ENCODE peak calls at places on chromosomes 4 and X, in seven cellular contexts. N, P, U, R, Y, F and C are unnamed samples.

GRCh38 chrX:20591246-20591645 is 324.5 kb upstream of the RPS6KA3 start:
- DNase-seq in R (no peak), Y (no peak), F (no peak), P (no peak), U (no peak), N (no peak), C (no peak)

GRCh38 chrX:103254171-103254824 is 657 bp downstream of the TCEAL8 start:
- DNase-seq in N (peak), F (peak), R (no peak), P (no peak), U (peak), Y (peak), C (peak)

GRCh38 chr4:71944956-71945355 is 86.8 kb upstream of the NPFFR2 start:
- DNase-seq in N (no peak), Y (no peak), R (no peak), P (no peak), U (peak), F (no peak), C (no peak)

GRCh38 chrX:47513697-47514085 is 30.7 kb upstream of the ZNF41 start:
- DNase-seq in Y (no peak), N (no peak), U (no peak), P (no peak), R (no peak), F (no peak), C (peak)

GRCh38 chrX:68710870-68711576 is 63.6 kb downstream of the STARD8 start:
- DNase-seq in P (no peak), U (peak), F (peak), R (no peak), Y (peak), N (no peak), C (peak)

GRCh38 chr4:120749445-120750151 is 172.9 kb downstream of the PRDM5 start:
- DNase-seq in N (no peak), U (no peak), R (no peak), P (no peak), F (no peak), Y (no peak), C (no peak)

GRCh38 chr4:23337292-23337691 is 552.6 kb downstream of the PPARGC1A start:
- DNase-seq in R (no peak), U (peak), Y (no peak), F (no peak), N (no peak), P (no peak), C (no peak)

GRCh38 chrX:7088968-7089615 is 58.4 kb upstream of the STS start:
- DNase-seq in R (no peak), P (no peak), F (peak), Y (peak), U (no peak), N (peak), C (no peak)

GRCh38 chr4:22187203-22187835 is 238.7 kb upstream of the KCNIP4 start:
- DNase-seq in N (no peak), Y (no peak), R (no peak), U (no peak), F (no peak), P (no peak), C (no peak)

GRCh38 chrX:40172980-40173661 is 75.4 kb upstream of the BCOR start:
- DNase-seq in Y (no peak), F (no peak), R (no peak), U (no peak), N (no peak), P (no peak), C (no peak)

GRCh38 chr4:95129036-95129435 is 371.3 kb downstream of the BMPR1B start:
- DNase-seq in Y (no peak), R (no peak), P (no peak), N (no peak), F (no peak), U (no peak), C (no peak)

GRCh38 chr4:19857405-19857804 is 394.3 kb upstream of the SLIT2 start:
- DNase-seq in U (peak), R (no peak), Y (no peak), P (no peak), F (no peak), N (no peak), C (no peak)

GRCh38 chr4:184163813-184164212 is 53.9 kb downstream of the ENPP6 start:
- DNase-seq in R (no peak), U (no peak), Y (peak), P (no peak), N (peak), F (peak), C (peak)

GRCh38 chrX:108139303-108139702 is 47.7 kb downstream of the ATG4A start:
- DNase-seq in N (no peak), F (no peak), Y (no peak), P (no peak), U (peak), R (no peak), C (no peak)

GRCh38 chrX:45689971-45690370 is 489.3 kb upstream of the DIPK2B start:
- DNase-seq in F (no peak), U (no peak), Y (no peak), N (no peak), P (no peak), R (no peak), C (no peak)

GRCh38 chrX:134013092-134013497 is 27.7 kb upstream of the GPC3 start:
- DNase-seq in R (no peak), P (no peak), F (no peak), N (no peak), Y (no peak), U (peak), C (no peak)

GRCh38 chr4:158578476-158578875 is 56.8 kb downstream of the RXFP1 start:
- DNase-seq in R (no peak), U (peak), F (no peak), P (no peak), N (no peak), Y (no peak), C (peak)

GRCh38 chrX:25968920-25969319 is 169.2 kb upstream of the MAGEB18 start:
- DNase-seq in U (peak), R (no peak), N (no peak), P (no peak), Y (peak), F (no peak), C (no peak)

GRCh38 chrX:77160301-77160700 is 286.9 kb upstream of the FGF16 start:
- DNase-seq in P (no peak), N (peak), R (no peak), F (no peak), Y (peak), U (peak), C (no peak)

GRCh38 chrX:43949669-43950068 is 23.5 kb downstream of the NDP start:
- DNase-seq in P (no peak), F (peak), Y (peak), R (peak), U (peak), N (peak), C (peak)

GRCh38 chrX:10111364-10112148 is 45.2 kb upstream of the CLCN4 start:
- DNase-seq in U (no peak), P (no peak), Y (peak), R (peak), N (peak), F (no peak), C (peak)

GRCh38 chr4:113384600-113384999 is 335.1 kb downstream of the ANK2 start:
- DNase-seq in R (no peak), U (peak), Y (no peak), F (no peak), N (no peak), P (no peak), C (peak)

GRCh38 chr4:1573830-1574459 is 110.2 kb downstream of the FAM53A start:
- DNase-seq in N (no peak), R (no peak), Y (no peak), P (no peak), F (no peak), U (no peak), C (no peak)

GRCh38 chr4:103046416-103047290 is 27.1 kb upstream of the SLC9B1 start:
- DNase-seq in P (no peak), N (peak), Y (peak), U (peak), F (peak), R (no peak), C (peak)

GRCh38 chrX:96004386-96004785 is 680.3 kb upstream of the DIAPH2 start:
- DNase-seq in N (no peak), Y (no peak), U (peak), P (no peak), F (no peak), R (no peak), C (peak)

GRCh38 chr4:26000274-26000950 is 86.4 kb downstream of the SMIM20 start:
- DNase-seq in P (no peak), R (no peak), Y (no peak), N (no peak), F (no peak), U (no peak), C (no peak)

GRCh38 chrX:37722595-37722994 is 37.0 kb downstream of the XK start:
- DNase-seq in N (no peak), P (no peak), Y (no peak), F (no peak), U (no peak), R (no peak), C (no peak)

GRCh38 chr4:124713213-124713592 is 671 bp upstream of the ANKRD50 start:
- DNase-seq in R (no peak), F (peak), U (peak), Y (peak), N (no peak), P (no peak), C (peak)

GRCh38 chr4:146647615-146648383 is 9.1 kb downstream of the POU4F2 start:
- DNase-seq in N (no peak), Y (no peak), R (no peak), U (no peak), F (no peak), P (no peak), C (no peak)

GRCh38 chr4:7226464-7226863 is 34.1 kb downstream of the SORCS2 start:
- DNase-seq in P (no peak), F (no peak), R (no peak), Y (no peak), N (no peak), U (no peak), C (no peak)